ENCODE peak calls at places on chromosomes 7 and 10, in eight cellular contexts. K, N, A, G, Z, T, R and O are unnamed samples.

GRCh38 chr7:91852263-91852741 is 28.2 kb downstream of the MTERF1 start:
- DNase-seq in G (peak; percentile 41), Z (no peak), A (peak; percentile 19), N (peak; percentile 66), R (no peak), K (no peak), T (no peak), O (peak; percentile 29)

GRCh38 chr7:158924956-158925355 is 68.6 kb downstream of the DYNC2I1 start:
- DNase-seq in A (no peak), N (no peak), Z (peak; percentile 17), R (no peak), T (no peak), G (no peak), K (no peak), O (no peak)

GRCh38 chr10:17586741-17587720 is 30.1 kb downstream of the HACD1 start:
- DNase-seq in R (no peak), T (no peak), A (no peak), Z (no peak), N (peak; percentile 39), G (no peak), K (no peak), O (no peak)

GRCh38 chr10:31158000-31158658 is 126.5 kb upstream of the ZNF438 start:
- DNase-seq in G (no peak), N (no peak), A (no peak), K (no peak), R (no peak), T (no peak), Z (no peak), O (no peak)

GRCh38 chr10:71623098-71623985 is 96.2 kb downstream of the C10orf105 start:
- DNase-seq in R (no peak), Z (no peak), K (no peak), N (peak; percentile 70), G (no peak), A (peak; percentile 30), T (no peak), O (peak; percentile 54)

GRCh38 chr7:130021105-130021834 is 29.9 kb downstream of the ZC3HC1 start:
- DNase-seq in R (no peak), G (no peak), N (no peak), T (no peak), A (no peak), K (no peak), Z (no peak), O (no peak)

GRCh38 chr7:111532625-111533024 is 29.7 kb downstream of the IMMP2L start:
- DNase-seq in K (no peak), R (peak; percentile 15), Z (no peak), A (no peak), G (no peak), T (no peak), N (no peak), O (no peak)

GRCh38 chr7:108973075-108973474 is 403.4 kb downstream of the DNAJB9 start:
- DNase-seq in T (no peak), R (peak; percentile 41), Z (no peak), A (peak; percentile 11), G (no peak), N (peak; percentile 55), K (peak; percentile 28), O (no peak)

GRCh38 chr7:128076831-128077271 is 45.6 kb upstream of the LRRC4 start:
- DNase-seq in N (no peak), Z (no peak), K (no peak), A (no peak), R (peak; percentile 71), T (no peak), G (no peak), O (peak; percentile 19)

GRCh38 chr7:98284335-98285036 is 3.0 kb downstream of the BRI3 start:
- DNase-seq in Z (no peak), R (peak; percentile 74), A (peak; percentile 65), K (no peak), T (no peak), N (no peak), G (peak; percentile 51), O (peak; percentile 82)

GRCh38 chr10:132163278-132163765 is 23.4 kb upstream of the DPYSL4 start:
- DNase-seq in A (peak; percentile 79), Z (no peak), N (peak; percentile 94), T (no peak), K (peak; percentile 79), R (peak; percentile 86), G (peak; percentile 33), O (no peak)

GRCh38 chr10:1957057-1957456 is 219.7 kb upstream of the ADARB2 start:
- DNase-seq in N (no peak), Z (no peak), K (no peak), T (no peak), R (no peak), G (no peak), A (no peak), O (no peak)

GRCh38 chr10:61897671-61898434 is 3.6 kb upstream of the ARID5B start:
- DNase-seq in A (peak; percentile 21), R (peak; percentile 49), G (no peak), Z (no peak), K (no peak), T (no peak), N (peak; percentile 63), O (no peak)

GRCh38 chr7:139853576-139854511 is 24.8 kb downstream of the TBXAS1 start:
- DNase-seq in R (no peak), K (no peak), T (no peak), Z (no peak), A (peak; percentile 24), G (no peak), N (no peak), O (peak; percentile 78)

GRCh38 chr10:79418274-79418673 is 27.1 kb downstream of the ZCCHC24 start:
- DNase-seq in R (no peak), G (no peak), Z (no peak), T (no peak), N (no peak), A (no peak), K (no peak), O (no peak)

GRCh38 chr10:86523348-86523747 is 1.8 kb upstream of the WAPL start:
- DNase-seq in Z (no peak), N (peak; percentile 32), A (peak; percentile 50), R (peak; percentile 37), G (peak; percentile 21), T (no peak), K (peak; percentile 19), O (no peak)

GRCh38 chr10:61994404-61995031 is 93.0 kb downstream of the ARID5B start:
- DNase-seq in K (no peak), G (no peak), N (peak; percentile 28), A (no peak), Z (no peak), T (no peak), R (no peak), O (no peak)

GRCh38 chr7:158353606-158354570 is 233.7 kb downstream of the PTPRN2 start:
- DNase-seq in T (no peak), G (peak; percentile 22), Z (peak; percentile 38), K (peak; percentile 22), N (peak; percentile 69), A (peak; percentile 44), R (peak; percentile 82), O (peak; percentile 34)

GRCh38 chr10:62512732-62513475 is 138.7 kb downstream of the ZNF365 start:
- DNase-seq in A (peak; percentile 26), R (no peak), T (no peak), N (no peak), K (no peak), Z (no peak), G (no peak), O (no peak)

GRCh38 chr7:152911904-152912303 is 152.4 kb downstream of the ACTR3B start:
- DNase-seq in T (no peak), K (no peak), N (no peak), A (no peak), G (no peak), R (no peak), Z (no peak), O (no peak)

GRCh38 chr7:7349156-7349555 is 166.8 kb downstream of the C1GALT1 start:
- DNase-seq in Z (no peak), G (no peak), A (no peak), N (no peak), K (no peak), R (no peak), T (no peak), O (no peak)

GRCh38 chr7:131056007-131056406 is 271.7 kb upstream of the MKLN1 start:
- DNase-seq in K (no peak), Z (no peak), N (no peak), G (no peak), A (no peak), R (no peak), T (no peak), O (no peak)

GRCh38 chr10:110446277-110446676 is 51.4 kb upstream of the DUSP5 start:
- DNase-seq in R (no peak), T (no peak), N (no peak), G (no peak), Z (no peak), A (no peak), K (no peak), O (no peak)

GRCh38 chr10:46024948-46025347 is 5.5 kb downstream of the NCOA4 start:
- DNase-seq in T (no peak), G (no peak), K (no peak), A (no peak), Z (no peak), N (no peak), R (no peak), O (no peak)

GRCh38 chr7:5677538-5678294 is 103.7 kb downstream of the RNF216 start:
- DNase-seq in A (peak; percentile 70), T (no peak), K (peak; percentile 34), Z (no peak), N (peak; percentile 88), G (peak; percentile 34), R (peak; percentile 80), O (peak; percentile 76)

GRCh38 chr10:17802966-17803365 is 6.2 kb upstream of the MRC1 start:
- DNase-seq in T (no peak), G (no peak), A (no peak), K (no peak), R (no peak), N (no peak), Z (no peak), O (no peak)

GRCh38 chr7:129807863-129808262 is 144.9 kb downstream of the UBE2H start:
- DNase-seq in K (no peak), Z (no peak), G (no peak), A (peak; percentile 46), T (no peak), N (peak; percentile 56), R (no peak), O (no peak)

GRCh38 chr7:25314094-25314708 is 85.9 kb upstream of the NPVF start:
- DNase-seq in K (no peak), T (no peak), R (no peak), A (no peak), Z (no peak), G (no peak), N (no peak), O (no peak)
- TF ChIP-seq REST in K (no peak), T (no peak), R (no peak), A (no peak), Z (no peak), G (no peak), N (no peak), O (no peak)

GRCh38 chr10:33136781-33137180 is 178.8 kb upstream of the ITGB1 start:
- DNase-seq in K (peak; percentile 68), Z (no peak), G (no peak), A (no peak), R (no peak), N (no peak), T (no peak), O (no peak)
- TF ChIP-seq REST in K (no peak), Z (no peak), G (no peak), A (no peak), R (no peak), N (no peak), T (no peak), O (no peak)

GRCh38 chr7:1054438-1055083 is 10.2 kb downstream of the GPR146 start:
- DNase-seq in Z (no peak), T (no peak), A (no peak), K (no peak), N (no peak), R (no peak), G (no peak), O (no peak)
- TF ChIP-seq REST in Z (no peak), T (no peak), A (no peak), K (no peak), N (no peak), R (no peak), G (no peak), O (no peak)

GRCh38 chr7:12540850-12541249 is 29.7 kb upstream of the SCIN start:
- DNase-seq in K (no peak), A (no peak), T (no peak), R (no peak), G (no peak), Z (no peak), N (no peak), O (no peak)
- TF ChIP-seq REST in K (no peak), A (no peak), T (no peak), R (no peak), G (no peak), Z (no peak), N (no peak), O (no peak)